ENCODE peak calls at places on chromosomes 1 and 21, in eight cellular contexts. U is stomach, H is uterus, D is ovary, Y is GM12891, J is GM12878, F is K562, A is IMR-90. Z is an unnamed sample.

GRCh38 chr1:67732750-67733151 is 47.8 kb downstream of the GADD45A start:
- DNase-seq in F (no peak), J (peak), D (no peak), A (peak), Y (no peak), H (no peak), U (no peak), Z (no peak)

GRCh38 chr1:46183119-46183842 is 7.0 kb upstream of the P3R3URF start:
- DNase-seq in U (peak), A (peak), H (peak), F (no peak), J (no peak), D (peak), Y (no peak), Z (peak)

GRCh38 chr1:65490231-65491009 is 70.0 kb downstream of the LEPR start:
- DNase-seq in H (no peak), Y (no peak), J (no peak), A (no peak), D (peak), F (no peak), U (no peak), Z (no peak)

GRCh38 chr1:68093737-68094136 is 43.3 kb upstream of the DIRAS3 start:
- DNase-seq in A (no peak), U (no peak), D (no peak), H (no peak), F (no peak), Y (no peak), J (no peak), Z (no peak)

GRCh38 chr1:41315482-41315823 is 45.8 kb upstream of the FOXO6 start:
- DNase-seq in F (no peak), H (no peak), J (no peak), A (peak), U (no peak), D (no peak), Y (no peak), Z (no peak)

GRCh38 chr1:235763962-235764361 is 102.7 kb downstream of the LYST start:
- DNase-seq in J (peak), D (no peak), A (peak), H (no peak), Y (peak), U (no peak), F (no peak), Z (no peak)

GRCh38 chr1:14924012-14924452 is 229.5 kb upstream of the TMEM51 start:
- DNase-seq in A (peak), D (peak), H (peak), Y (peak), U (peak), F (peak), J (no peak), Z (peak)

GRCh38 chr1:248164031-248164430 is 10.6 kb upstream of the OR2M2 start:
- DNase-seq in F (no peak), Y (no peak), D (no peak), A (no peak), H (no peak), J (no peak), U (no peak), Z (no peak)

GRCh38 chr1:187167555-187167954 is 338.8 kb downstream of the PLA2G4A start:
- DNase-seq in J (no peak), A (no peak), U (no peak), D (no peak), F (no peak), H (no peak), Y (no peak), Z (no peak)

GRCh38 chr1:200442537-200443169 is 32.8 kb upstream of the ZNF281 start:
- DNase-seq in U (no peak), J (no peak), D (no peak), H (no peak), F (no peak), A (no peak), Y (no peak), Z (no peak)

GRCh38 chr21:31182231-31183129 is 144.2 kb upstream of the KRTAP19-8 start:
- DNase-seq in A (no peak), J (no peak), U (no peak), F (no peak), H (no peak), D (no peak), Y (no peak), Z (no peak)

GRCh38 chr1:9610548-9610947 is 21.8 kb downstream of the TMEM201 start:
- DNase-seq in D (no peak), J (no peak), U (no peak), A (no peak), H (no peak), F (no peak), Y (no peak), Z (no peak)

GRCh38 chr1:236129315-236129714 is 13.0 kb upstream of the GPR137B start:
- DNase-seq in D (no peak), J (no peak), H (no peak), F (no peak), Y (no peak), A (no peak), U (no peak), Z (no peak)

GRCh38 chr21:38567577-38568360 is 69.5 kb upstream of the ERG start:
- DNase-seq in A (peak), Y (no peak), F (no peak), H (no peak), D (peak), U (no peak), J (no peak), Z (no peak)

GRCh38 chr1:6347641-6348487 is 45.7 kb downstream of the ACOT7 start:
- DNase-seq in H (no peak), D (no peak), A (peak), F (peak), J (no peak), U (peak), Y (peak), Z (no peak)

GRCh38 chr1:190633488-190633887 is 155.8 kb upstream of the BRINP3 start:
- DNase-seq in H (no peak), J (no peak), A (peak), Y (no peak), U (no peak), F (no peak), D (no peak), Z (no peak)

GRCh38 chr1:244409648-244410164 is 42.0 kb downstream of the ADSS2 start:
- DNase-seq in J (peak), U (no peak), F (no peak), A (no peak), H (no peak), D (no peak), Y (no peak), Z (no peak)

GRCh38 chr21:9837946-9838801 is 683.2 kb upstream of the TPTE start:
- DNase-seq in Y (no peak), D (no peak), F (peak), H (no peak), J (no peak), U (no peak), A (no peak), Z (no peak)

GRCh38 chr1:6547301-6547700 is 7.0 kb downstream of the NOL9 start:
- DNase-seq in H (no peak), A (peak), Y (no peak), J (no peak), F (no peak), U (no peak), D (no peak), Z (no peak)

GRCh38 chr1:38527373-38527966 is 332.1 kb downstream of the RRAGC start:
- DNase-seq in D (no peak), H (no peak), J (peak), Y (peak), U (peak), F (peak), A (no peak), Z (no peak)

GRCh38 chr1:27325286-27325685 is 3.3 kb downstream of the TMEM222 start:
- DNase-seq in J (no peak), A (no peak), U (no peak), F (no peak), Y (no peak), H (no peak), D (no peak), Z (no peak)

GRCh38 chr1:203040518-203041275 is 14.4 kb downstream of the PPFIA4 start:
- DNase-seq in A (no peak), D (no peak), Y (no peak), H (no peak), J (no peak), U (no peak), F (no peak), Z (no peak)

GRCh38 chr1:178393370-178393769 is 103.4 kb downstream of the CLEC20A start:
- DNase-seq in H (no peak), U (no peak), F (no peak), J (no peak), D (no peak), Y (no peak), A (no peak), Z (no peak)

GRCh38 chr1:17199267-17200044 is 5.5 kb upstream of the PADI1 start:
- DNase-seq in H (no peak), Y (no peak), F (no peak), A (peak), U (no peak), D (no peak), J (no peak), Z (no peak)

GRCh38 chr21:45551316-45551715 is 9.1 kb upstream of the SLC19A1 start:
- DNase-seq in U (no peak), Y (no peak), D (no peak), A (peak), J (peak), H (no peak), F (no peak), Z (peak)

GRCh38 chr1:61474963-61475362 is 250.0 kb downstream of the TM2D1 start:
- DNase-seq in Y (no peak), U (no peak), F (no peak), A (no peak), J (no peak), H (no peak), D (no peak), Z (no peak)

GRCh38 chr1:117117697-117118096 is 3.9 kb downstream of the TRIM45 start:
- DNase-seq in D (no peak), J (no peak), Y (no peak), F (no peak), A (no peak), U (no peak), H (no peak), Z (no peak)

GRCh38 chr1:109796484-109797305 is 33.0 kb upstream of the EPS8L3 start:
- DNase-seq in H (no peak), J (no peak), A (peak), D (no peak), Y (no peak), F (peak), U (peak), Z (no peak)

GRCh38 chr1:243233908-243234307 is 21.2 kb downstream of the CEP170 start:
- DNase-seq in F (no peak), H (no peak), A (peak), U (no peak), J (no peak), D (no peak), Y (no peak), Z (no peak)

GRCh38 chr1:89527256-89527655 is 2.6 kb downstream of the LRRC8B start:
- DNase-seq in J (no peak), Y (no peak), D (no peak), H (no peak), F (no peak), A (no peak), U (no peak), Z (no peak)

GRCh38 chr1:6016191-6016865 is 24.1 kb upstream of the NPHP4 start:
- DNase-seq in A (peak), D (no peak), H (no peak), Y (no peak), F (no peak), J (no peak), U (no peak), Z (peak)

GRCh38 chr1:226121587-226122400 is 59.3 kb downstream of the H3-3A start:
- DNase-seq in A (peak), F (peak), U (peak), Y (peak), D (peak), J (no peak), H (peak), Z (peak)
- TF ChIP-seq POLR2A in A (no peak), F (peak), U (no peak), Y (no peak), D (peak), J (peak), H (no peak), Z (peak)

GRCh38 chr1:93804412-93804811 is 74.6 kb downstream of the DNTTIP2 start:
- DNase-seq in J (no peak), F (no peak), U (no peak), Y (no peak), A (peak), H (no peak), D (no peak), Z (no peak)
- TF ChIP-seq POLR2A in J (no peak), F (no peak), U (no peak), Y (no peak), A (no peak), H (no peak), D (no peak), Z (no peak)

GRCh38 chr1:2585318-2586092 is 1.1 kb upstream of the PRXL2B start:
- DNase-seq in F (peak), A (peak), U (peak), J (no peak), Y (peak), D (peak), H (peak), Z (peak)
- TF ChIP-seq POLR2A in F (peak), A (no peak), U (no peak), J (peak), Y (peak), D (peak), H (peak), Z (no peak)

GRCh38 chr1:150976879-150977694 is 2.5 kb upstream of the CERS2 start:
- DNase-seq in H (peak), Y (no peak), A (no peak), D (peak), F (peak), J (no peak), U (peak), Z (peak)
- TF ChIP-seq POLR2A in H (no peak), Y (no peak), A (no peak), D (no peak), F (no peak), J (no peak), U (no peak), Z (peak)

GRCh38 chr1:11784993-11785769 is 20.6 kb downstream of the MTHFR start:
- DNase-seq in A (peak), F (peak), J (no peak), Y (peak), D (peak), U (peak), H (peak), Z (no peak)
- TF ChIP-seq POLR2A in A (no peak), F (peak), J (no peak), Y (no peak), D (no peak), U (no peak), H (no peak), Z (no peak)

DNA sequence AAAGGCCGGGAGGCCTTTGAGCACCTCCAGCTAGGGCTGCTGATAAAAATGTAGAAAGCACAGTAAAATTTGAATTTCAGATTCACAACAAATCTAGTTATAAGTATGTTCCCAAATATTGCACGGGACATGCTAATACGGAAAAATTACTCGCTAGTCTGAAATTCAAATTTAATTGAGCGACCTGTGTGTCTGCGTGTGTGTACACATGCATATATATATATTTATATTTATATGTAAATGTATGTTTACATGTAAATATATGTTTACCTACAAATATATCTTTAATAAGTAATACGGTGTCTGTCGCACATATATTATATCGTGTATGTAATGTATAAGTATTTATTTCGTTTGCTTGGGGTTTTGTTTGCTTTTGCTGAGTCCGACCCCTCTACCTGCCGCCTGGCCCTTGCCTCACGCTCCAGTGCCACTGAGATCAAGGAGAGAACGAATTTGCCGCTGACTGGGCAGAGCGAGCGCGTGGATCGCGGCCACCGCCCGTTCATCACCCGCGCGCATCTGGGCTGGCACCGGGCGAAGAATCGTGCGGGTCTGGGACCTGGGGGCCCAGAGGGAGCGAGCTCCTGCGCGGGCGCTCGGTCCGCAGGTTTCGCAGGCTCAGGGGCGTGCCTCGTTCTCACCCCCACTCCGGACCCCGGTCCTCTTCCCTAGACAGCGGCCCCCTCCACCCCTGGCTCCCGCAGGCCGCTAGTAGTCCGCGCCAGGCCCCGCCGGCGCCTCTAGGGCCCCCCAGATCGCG is 526 bp upstream of the WRAP73 start:
- DNase-seq in Y (no peak), A (no peak), J (no peak), H (no peak), U (no peak), F (no peak), D (no peak), Z (no peak)
- TF ChIP-seq POLR2A in Y (no peak), A (no peak), J (no peak), H (no peak), U (no peak), F (no peak), D (no peak), Z (no peak)

GRCh38 chr1:20476260-20477038 is 9.6 kb downstream of the CAMK2N1 start:
- DNase-seq in A (no peak), U (peak), Y (no peak), F (peak), J (no peak), D (peak), H (peak), Z (peak)
- TF ChIP-seq POLR2A in A (no peak), U (no peak), Y (no peak), F (no peak), J (no peak), D (no peak), H (no peak), Z (no peak)

GRCh38 chr1:230163719-230164118 is 96.7 kb downstream of the GALNT2 start:
- DNase-seq in J (no peak), F (no peak), U (no peak), H (no peak), Y (no peak), D (peak), A (no peak), Z (no peak)
- TF ChIP-seq POLR2A in J (no peak), F (no peak), U (no peak), H (no peak), Y (no peak), D (no peak), A (no peak), Z (no peak)